ENCODE peak calls at places on chromosome 9, in six cellular contexts. C is ELR; I is adipocyte; N is activated CD4-positive, CD25-positive, alpha-beta regulatory T cell; O is SHP77; P is anterior cingulate cortex. T is an unnamed sample.

GRCh38 chr9:135240871-135241311 is 153.4 kb downstream of the OLFM1 start:
- DNase-seq in C (no peak), I (no peak), N (no peak), O (no peak), P (no peak), T (no peak)

GRCh38 chr9:110153431-110153830 is 54.5 kb downstream of the C9orf152 start:
- DNase-seq in C (no peak), I (no peak), N (no peak), O (no peak), P (no peak), T (no peak)

GRCh38 chr9:93525476-93525875 is 50.9 kb upstream of the PHF2 start:
- DNase-seq in C (no peak), I (no peak), N (no peak), O (no peak), P (no peak), T (no peak)

GRCh38 chr9:5178126-5178805 is 7.2 kb downstream of the INSL6 start:
- DNase-seq in C (no peak), I (no peak), N (no peak), O (no peak), P (no peak), T (no peak)

GRCh38 chr9:38119570-38119969 is 50.5 kb upstream of the SHB start:
- DNase-seq in C (peak; percentile 31), I (no peak), N (no peak), O (no peak), P (no peak), T (no peak)

GRCh38 chr9:125634040-125634717 is 72.8 kb downstream of the MAPKAP1 start:
- DNase-seq in C (peak; percentile 69), I (no peak), N (no peak), O (no peak), P (no peak), T (no peak)

GRCh38 chr9:119322137-119322695 is 47.0 kb downstream of the BRINP1 start:
- DNase-seq in C (no peak), I (no peak), N (no peak), O (no peak), P (peak; percentile 9), T (peak; percentile 66)

GRCh38 chr9:113590991-113591898 is 127.7 kb downstream of the RGS3 start:
- DNase-seq in C (peak; percentile 83), I (peak; percentile 85), N (peak; percentile 12), O (peak; percentile 56), P (peak; percentile 51), T (peak; percentile 89)

GRCh38 chr9:94645901-94646300 is 6.6 kb upstream of the FBP1 start:
- DNase-seq in C (no peak), I (no peak), N (no peak), O (no peak), P (no peak), T (no peak)

GRCh38 chr9:70340572-70340971 is 73.9 kb downstream of the KLF9 start:
- DNase-seq in C (peak; percentile 67), I (peak; percentile 86), N (no peak), O (no peak), P (no peak), T (no peak)

T was measured in ovary.